ENCODE peak calls at places on chromosomes 16 and 17, in seven cellular contexts. One of them, this sample, is unnamed.

GRCh38 chr16:10114411-10114810 is 67.8 kb downstream of the GRIN2A start:
- DNase-seq in AML-193: no peak
- DNase-seq in GM19239: no peak
- DNase-seq in GM04504: peak; percentile 49
- DNase-seq in midbrain: no peak
- DNase-seq in EL: peak; percentile 80
- DNase-seq in Right ventricle myocardium superior: no peak
- DNase-seq in this sample: no peak

GRCh38 chr16:56274369-56274768 is 83.1 kb downstream of the GNAO1 start:
- DNase-seq in GM04504: no peak
- DNase-seq in GM19239: no peak
- DNase-seq in AML-193: no peak
- DNase-seq in Right ventricle myocardium superior: no peak
- DNase-seq in midbrain: no peak
- DNase-seq in EL: no peak
- DNase-seq in this sample: no peak

GRCh38 chr17:66934040-66934439 is 30.5 kb upstream of the CACNG4 start:
- DNase-seq in EL: no peak
- DNase-seq in midbrain: no peak
- DNase-seq in Right ventricle myocardium superior: no peak
- DNase-seq in AML-193: no peak
- DNase-seq in GM19239: no peak
- DNase-seq in GM04504: no peak
- DNase-seq in this sample: no peak

GRCh38 chr16:9050102-9050830 is 41.2 kb upstream of the HAPSTR1 start:
- DNase-seq in AML-193: no peak
- DNase-seq in Right ventricle myocardium superior: no peak
- DNase-seq in EL: no peak
- DNase-seq in midbrain: no peak
- DNase-seq in GM19239: no peak
- DNase-seq in GM04504: no peak
- DNase-seq in this sample: no peak

GRCh38 chr17:2365132-2365531 is 27.8 kb downstream of the SGSM2 start:
- DNase-seq in AML-193: no peak
- DNase-seq in Right ventricle myocardium superior: no peak
- DNase-seq in GM19239: no peak
- DNase-seq in EL: no peak
- DNase-seq in GM04504: no peak
- DNase-seq in midbrain: no peak
- DNase-seq in this sample: no peak

GRCh38 chr17:45318561-45319230 is 1.9 kb upstream of the MAP3K14 start:
- DNase-seq in midbrain: no peak
- DNase-seq in AML-193: no peak
- DNase-seq in GM04504: no peak
- DNase-seq in Right ventricle myocardium superior: no peak
- DNase-seq in EL: no peak
- DNase-seq in GM19239: no peak
- DNase-seq in this sample: no peak

GRCh38 chr16:53433930-53434435 is 288 bp upstream of the RBL2 start:
- DNase-seq in midbrain: peak; percentile 84
- DNase-seq in Right ventricle myocardium superior: no peak
- DNase-seq in EL: peak; percentile 76
- DNase-seq in GM04504: peak; percentile 42
- DNase-seq in GM19239: no peak
- DNase-seq in AML-193: peak; percentile 64
- DNase-seq in this sample: no peak

GRCh38 chr16:3951861-3952332 is 71.4 kb upstream of the CREBBP start:
- DNase-seq in GM04504: no peak
- DNase-seq in GM19239: no peak
- DNase-seq in AML-193: no peak
- DNase-seq in Right ventricle myocardium superior: no peak
- DNase-seq in midbrain: no peak
- DNase-seq in EL: no peak
- DNase-seq in this sample: no peak

GRCh38 chr16:1063728-1064127 is 8.8 kb upstream of the SSTR5 start:
- DNase-seq in EL: no peak
- DNase-seq in GM04504: no peak
- DNase-seq in midbrain: no peak
- DNase-seq in Right ventricle myocardium superior: no peak
- DNase-seq in AML-193: no peak
- DNase-seq in GM19239: no peak
- DNase-seq in this sample: no peak

GRCh38 chr17:38746004-38746892 is 1.9 kb downstream of the PCGF2 start:
- DNase-seq in midbrain: no peak
- DNase-seq in GM04504: no peak
- DNase-seq in EL: no peak
- DNase-seq in GM19239: no peak
- DNase-seq in Right ventricle myocardium superior: no peak
- DNase-seq in AML-193: no peak
- DNase-seq in this sample: no peak

GRCh38 chr16:31874354-31875111 is 926 bp downstream of the ZNF267 start:
- DNase-seq in EL: peak; percentile 61
- DNase-seq in midbrain: no peak
- DNase-seq in Right ventricle myocardium superior: no peak
- DNase-seq in AML-193: peak; percentile 57
- DNase-seq in GM04504: no peak
- DNase-seq in GM19239: no peak
- DNase-seq in this sample: no peak

GRCh38 chr17:67178555-67178954 is 66.4 kb downstream of the HELZ start:
- DNase-seq in midbrain: no peak
- DNase-seq in GM19239: no peak
- DNase-seq in Right ventricle myocardium superior: no peak
- DNase-seq in EL: no peak
- DNase-seq in GM04504: no peak
- DNase-seq in AML-193: no peak
- DNase-seq in this sample: no peak

GRCh38 chr17:74644419-74644818 is 20.9 kb upstream of the CD300E start:
- DNase-seq in midbrain: no peak
- DNase-seq in GM19239: no peak
- DNase-seq in GM04504: no peak
- DNase-seq in EL: no peak
- DNase-seq in AML-193: no peak
- DNase-seq in Right ventricle myocardium superior: no peak
- DNase-seq in this sample: no peak

GRCh38 chr16:15880909-15881308 is 7.5 kb downstream of the CEP20 start:
- DNase-seq in GM19239: no peak
- DNase-seq in Right ventricle myocardium superior: no peak
- DNase-seq in GM04504: no peak
- DNase-seq in midbrain: no peak
- DNase-seq in AML-193: no peak
- DNase-seq in EL: no peak
- DNase-seq in this sample: no peak

GRCh38 chr16:11283820-11284248 is 2.7 kb upstream of the PRM1 start:
- DNase-seq in midbrain: no peak
- DNase-seq in GM04504: peak; percentile 9
- DNase-seq in AML-193: no peak
- DNase-seq in GM19239: no peak
- DNase-seq in EL: peak; percentile 16
- DNase-seq in Right ventricle myocardium superior: no peak
- DNase-seq in this sample: no peak

GRCh38 chr17:29111816-29112499 is 68.2 kb downstream of the MYO18A start:
- DNase-seq in GM19239: peak; percentile 65
- DNase-seq in GM04504: no peak
- DNase-seq in midbrain: peak; percentile 54
- DNase-seq in EL: peak; percentile 65
- DNase-seq in AML-193: peak; percentile 39
- DNase-seq in Right ventricle myocardium superior: peak; percentile 85
- DNase-seq in this sample: peak; percentile 20

GRCh38 chr17:7213895-7214299 is 5.7 kb downstream of the DLG4 start:
- DNase-seq in GM04504: no peak
- DNase-seq in midbrain: no peak
- DNase-seq in GM19239: no peak
- DNase-seq in Right ventricle myocardium superior: no peak
- DNase-seq in EL: peak; percentile 67
- DNase-seq in AML-193: peak; percentile 26
- DNase-seq in this sample: peak; percentile 68

GRCh38 chr16:88770459-88771293 is 14.3 kb downstream of the PIEZO1 start:
- DNase-seq in Right ventricle myocardium superior: peak; percentile 74
- DNase-seq in GM19239: no peak
- DNase-seq in AML-193: no peak
- DNase-seq in midbrain: no peak
- DNase-seq in GM04504: no peak
- DNase-seq in EL: no peak
- DNase-seq in this sample: no peak

GRCh38 chr16:10729649-10730048 is 14.0 kb upstream of the NUBP1 start:
- DNase-seq in GM04504: no peak
- DNase-seq in Right ventricle myocardium superior: no peak
- DNase-seq in midbrain: no peak
- DNase-seq in AML-193: no peak
- DNase-seq in EL: peak; percentile 26
- DNase-seq in GM19239: no peak
- DNase-seq in this sample: no peak

GRCh38 chr17:45740553-45741330 is 43.4 kb upstream of the CRHR1 start:
- DNase-seq in GM04504: no peak
- DNase-seq in Right ventricle myocardium superior: no peak
- DNase-seq in AML-193: no peak
- DNase-seq in EL: peak; percentile 72
- DNase-seq in midbrain: peak; percentile 54
- DNase-seq in GM19239: peak; percentile 52
- DNase-seq in this sample: no peak

GRCh38 chr16:10037771-10038170 is 144.5 kb downstream of the GRIN2A start:
- DNase-seq in GM04504: no peak
- DNase-seq in Right ventricle myocardium superior: no peak
- DNase-seq in AML-193: no peak
- DNase-seq in GM19239: no peak
- DNase-seq in midbrain: no peak
- DNase-seq in EL: peak; percentile 52
- DNase-seq in this sample: no peak

GRCh38 chr16:30951785-30952184 is 2.9 kb downstream of the ORAI3 start:
- DNase-seq in midbrain: no peak
- DNase-seq in GM19239: no peak
- DNase-seq in GM04504: no peak
- DNase-seq in AML-193: no peak
- DNase-seq in EL: no peak
- DNase-seq in Right ventricle myocardium superior: peak; percentile 84
- DNase-seq in this sample: no peak

GRCh38 chr17:55764610-55765009 is 13.8 kb downstream of the PCTP start:
- DNase-seq in Right ventricle myocardium superior: no peak
- DNase-seq in GM19239: no peak
- DNase-seq in EL: no peak
- DNase-seq in AML-193: no peak
- DNase-seq in GM04504: no peak
- DNase-seq in midbrain: no peak
- DNase-seq in this sample: no peak

GRCh38 chr16:75288596-75289120 is 37.2 kb upstream of the BCAR1 start:
- DNase-seq in GM19239: no peak
- DNase-seq in EL: no peak
- DNase-seq in AML-193: no peak
- DNase-seq in Right ventricle myocardium superior: no peak
- DNase-seq in GM04504: no peak
- DNase-seq in midbrain: no peak
- DNase-seq in this sample: no peak

GRCh38 chr16:52976539-52977167 is 76.0 kb downstream of the CHD9NB start:
- DNase-seq in midbrain: no peak
- DNase-seq in GM19239: peak; percentile 24
- DNase-seq in Right ventricle myocardium superior: no peak
- DNase-seq in AML-193: peak; percentile 1
- DNase-seq in EL: peak; percentile 14
- DNase-seq in GM04504: peak; percentile 3
- DNase-seq in this sample: no peak

GRCh38 chr16:75263963-75264445 is 12.6 kb upstream of the BCAR1 start:
- DNase-seq in GM19239: no peak
- DNase-seq in EL: peak; percentile 59
- DNase-seq in AML-193: no peak
- DNase-seq in Right ventricle myocardium superior: peak; percentile 54
- DNase-seq in midbrain: no peak
- DNase-seq in GM04504: no peak
- DNase-seq in this sample: no peak

GRCh38 chr17:35892091-35892637 is 12.0 kb upstream of the CCL5 start:
- DNase-seq in Right ventricle myocardium superior: no peak
- DNase-seq in AML-193: no peak
- DNase-seq in EL: peak; percentile 45
- DNase-seq in midbrain: no peak
- DNase-seq in GM04504: no peak
- DNase-seq in GM19239: no peak
- DNase-seq in this sample: peak; percentile 13

GRCh38 chr16:84879569-84880487 is 60.0 kb downstream of the CRISPLD2 start:
- DNase-seq in GM19239: no peak
- DNase-seq in EL: peak; percentile 41
- DNase-seq in Right ventricle myocardium superior: no peak
- DNase-seq in midbrain: no peak
- DNase-seq in GM04504: no peak
- DNase-seq in AML-193: no peak
- DNase-seq in this sample: no peak

GRCh38 chr16:15498427-15499175 is 64.2 kb downstream of the BMERB1 start:
- DNase-seq in Right ventricle myocardium superior: no peak
- DNase-seq in GM04504: no peak
- DNase-seq in GM19239: no peak
- DNase-seq in midbrain: no peak
- DNase-seq in AML-193: no peak
- DNase-seq in EL: no peak
- DNase-seq in this sample: no peak

GRCh38 chr16:82701302-82702022 is 74.7 kb downstream of the CDH13 start:
- DNase-seq in EL: no peak
- DNase-seq in Right ventricle myocardium superior: no peak
- DNase-seq in AML-193: no peak
- DNase-seq in GM19239: no peak
- DNase-seq in midbrain: no peak
- DNase-seq in GM04504: no peak
- DNase-seq in this sample: no peak

GRCh38 chr16:69150146-69150865 is 17.9 kb downstream of the UTP4 start:
- DNase-seq in AML-193: peak; percentile 60
- DNase-seq in GM19239: peak; percentile 34
- DNase-seq in EL: peak; percentile 76
- DNase-seq in GM04504: peak; percentile 60
- DNase-seq in Right ventricle myocardium superior: no peak
- DNase-seq in midbrain: peak; percentile 70
- DNase-seq in this sample: peak; percentile 5

GRCh38 chr17:6706499-6706898 is 6.7 kb downstream of the SLC13A5 start:
- DNase-seq in Right ventricle myocardium superior: no peak
- DNase-seq in midbrain: no peak
- DNase-seq in AML-193: no peak
- DNase-seq in GM19239: no peak
- DNase-seq in GM04504: no peak
- DNase-seq in EL: no peak
- DNase-seq in this sample: no peak

This sample was measured in GDM1.